ENCODE peak calls at places on chromosomes 13 and 19, in six cellular contexts. G is Peyer's patch, Q is IMR-90, S is upper lobe of left lung, B is body of pancreas, F is suprapubic skin. N is an unnamed sample.

GRCh38 chr13:106532111-106532929 is 3.1 kb downstream of the EFNB2 start:
- DNase-seq in S (no peak), B (no peak), F (no peak), Q (peak; percentile 32), G (peak; percentile 58), N (no peak)

GRCh38 chr19:46000497-46001246 is 5.4 kb downstream of the CCDC61 start:
- DNase-seq in F (no peak), Q (no peak), B (peak; percentile 49), S (peak; percentile 69), G (peak; percentile 83), N (no peak)

GRCh38 chr13:52104624-52105023 is 24.2 kb downstream of the NEK5 start:
- DNase-seq in S (no peak), B (no peak), F (no peak), G (no peak), Q (peak; percentile 7), N (no peak)

GRCh38 chr13:99393791-99394735 is 86.9 kb upstream of the GPR183 start:
- DNase-seq in S (peak; percentile 3), B (no peak), G (no peak), F (no peak), Q (no peak), N (no peak)

GRCh38 chr13:73481877-73482445 is 423.2 kb downstream of the KLF5 start:
- DNase-seq in B (no peak), S (no peak), G (no peak), Q (no peak), F (no peak), N (no peak)

GRCh38 chr13:93700115-93700514 is 473.5 kb downstream of the GPC6 start:
- DNase-seq in G (no peak), B (no peak), Q (peak; percentile 79), F (no peak), S (no peak), N (no peak)

GRCh38 chr19:4923379-4923747 is 14.1 kb downstream of the UHRF1 start:
- DNase-seq in G (no peak), Q (no peak), B (no peak), F (no peak), S (no peak), N (no peak)

GRCh38 chr19:46901701-46902401 is 41.1 kb downstream of the ARHGAP35 start:
- DNase-seq in S (no peak), F (no peak), G (no peak), Q (peak; percentile 37), B (no peak), N (no peak)

GRCh38 chr13:54742984-54743383 is 1714.4 kb downstream of the OLFM4 start:
- DNase-seq in S (no peak), F (no peak), Q (no peak), G (no peak), B (no peak), N (no peak)

GRCh38 chr13:51769455-51770127 is 34.4 kb downstream of the DHRS12 start:
- DNase-seq in Q (no peak), S (peak; percentile 67), G (peak; percentile 48), B (peak; percentile 90), F (peak; percentile 82), N (peak; percentile 86)

GRCh38 chr13:54415753-54416366 is 1387.2 kb downstream of the OLFM4 start:
- DNase-seq in B (no peak), F (no peak), Q (no peak), S (no peak), G (no peak), N (no peak)

GRCh38 chr19:294819-295686 is 3.9 kb upstream of the PLPP2 start:
- DNase-seq in F (no peak), G (peak; percentile 73), S (no peak), B (peak; percentile 55), Q (peak; percentile 12), N (peak; percentile 46)

GRCh38 chr13:101415358-101416174 is 742 bp downstream of the NALCN start:
- DNase-seq in F (no peak), S (no peak), B (no peak), Q (no peak), G (no peak), N (no peak)

GRCh38 chr13:21673592-21674270 is 2.9 kb downstream of the FGF9 start:
- DNase-seq in S (no peak), Q (peak; percentile 36), B (peak; percentile 59), G (peak; percentile 81), F (no peak), N (no peak)

GRCh38 chr13:24491853-24492252 is 20.7 kb downstream of the PARP4 start:
- DNase-seq in Q (no peak), B (no peak), G (no peak), S (no peak), F (no peak), N (no peak)

GRCh38 chr19:15721208-15721607 is 6.6 kb upstream of the OR10H2 start:
- DNase-seq in G (no peak), B (no peak), S (no peak), F (no peak), Q (no peak), N (no peak)

GRCh38 chr19:15717781-15718180 is 10.0 kb upstream of the OR10H2 start:
- DNase-seq in F (no peak), Q (no peak), G (no peak), S (no peak), B (no peak), N (no peak)

GRCh38 chr19:15727724-15728123 is at the start of gene OR10H2:
- DNase-seq in G (no peak), B (no peak), F (no peak), S (no peak), Q (no peak), N (no peak)

GRCh38 chr19:15722956-15723355 is 4.9 kb upstream of the OR10H2 start:
- DNase-seq in F (no peak), B (no peak), Q (no peak), G (no peak), S (no peak), N (no peak)
- H3K27me3 ChIP-seq in F (peaks cover 53% of the 10 kb centered on the region), B (no peaks in the 10 kb centered on the region), Q (no peaks in the 10 kb centered on the region), G (no peaks in the 10 kb centered on the region), S (peaks cover 8% of the 10 kb centered on the region), N (no peaks in the 10 kb centered on the region)

GRCh38 chr13:36298535-36299068 is 988 bp upstream of the CCDC169 start:
- DNase-seq in G (no peak), B (no peak), Q (no peak), S (no peak), F (no peak), N (no peak)

GRCh38 chr13:36293497-36293896 is 4.1 kb downstream of the CCDC169 start:
- DNase-seq in F (no peak), Q (no peak), B (no peak), S (no peak), G (no peak), N (no peak)

GRCh38 chr13:36297259-36297599 is 385 bp downstream of the CCDC169 start:
- DNase-seq in Q (peak; percentile 25), F (no peak), B (no peak), G (no peak), S (no peak), N (no peak)

GRCh38 chr13:36294061-36294460 is 3.6 kb downstream of the CCDC169 start:
- DNase-seq in G (no peak), B (no peak), S (no peak), F (no peak), Q (no peak), N (no peak)

GRCh38 chr13:36297600-36298338 is at the start of gene CCDC169:
- DNase-seq in Q (peak; percentile 51), G (peak; percentile 60), S (peak; percentile 81), B (peak; percentile 68), F (peak; percentile 83), N (peak; percentile 62)
- TF ChIP-seq POLR2A in Q (no peak), G (no peak), S (peak; percentile 17), B (no peak), F (no peak), N (no peak)

GRCh38 chr13:29511980-29512379 is 83.5 kb downstream of the SLC7A1 start:
- DNase-seq in F (peak; percentile 82), G (no peak), B (peak; percentile 2), Q (peak; percentile 56), S (no peak), N (peak; percentile 82)
- H3K4me1 ChIP-seq in F (peaks cover 15% of the 10 kb centered on the region), G (no peaks in the 10 kb centered on the region), B (no peaks in the 10 kb centered on the region), Q (peaks cover 4% of the 10 kb centered on the region), S (no peaks in the 10 kb centered on the region), N (peaks cover 16% of the 10 kb centered on the region)

DNA sequence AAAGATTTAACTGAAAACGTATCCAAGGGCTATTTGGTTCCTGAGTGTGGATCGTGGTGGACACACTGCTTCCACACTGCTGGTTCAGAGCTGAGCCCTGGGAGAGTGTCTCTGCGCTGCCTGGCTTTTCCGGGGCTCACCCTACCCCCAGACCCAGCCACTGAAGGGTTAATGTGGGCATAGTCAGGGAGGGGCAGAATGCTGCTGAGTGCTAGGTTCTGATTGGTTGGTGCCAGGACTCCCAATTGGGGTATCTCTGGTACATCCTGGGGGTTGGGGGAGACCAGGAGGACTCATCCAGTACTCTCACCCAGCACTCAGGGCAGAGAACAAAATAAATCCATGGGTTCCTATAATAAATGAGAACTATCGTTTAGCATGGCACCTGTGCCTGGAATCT is 142.3 kb downstream of the CACNA1A start:
- DNase-seq in G (no peak), S (no peak), F (no peak), Q (no peak), B (no peak), N (no peak)
- H3K27me3 ChIP-seq in G (no peaks in the 10 kb centered on the region), S (no peaks in the 10 kb centered on the region), F (peaks cover 21% of the 10 kb centered on the region), Q (no peaks in the 10 kb centered on the region), B (no peaks in the 10 kb centered on the region), N (no peaks in the 10 kb centered on the region)

DNA sequence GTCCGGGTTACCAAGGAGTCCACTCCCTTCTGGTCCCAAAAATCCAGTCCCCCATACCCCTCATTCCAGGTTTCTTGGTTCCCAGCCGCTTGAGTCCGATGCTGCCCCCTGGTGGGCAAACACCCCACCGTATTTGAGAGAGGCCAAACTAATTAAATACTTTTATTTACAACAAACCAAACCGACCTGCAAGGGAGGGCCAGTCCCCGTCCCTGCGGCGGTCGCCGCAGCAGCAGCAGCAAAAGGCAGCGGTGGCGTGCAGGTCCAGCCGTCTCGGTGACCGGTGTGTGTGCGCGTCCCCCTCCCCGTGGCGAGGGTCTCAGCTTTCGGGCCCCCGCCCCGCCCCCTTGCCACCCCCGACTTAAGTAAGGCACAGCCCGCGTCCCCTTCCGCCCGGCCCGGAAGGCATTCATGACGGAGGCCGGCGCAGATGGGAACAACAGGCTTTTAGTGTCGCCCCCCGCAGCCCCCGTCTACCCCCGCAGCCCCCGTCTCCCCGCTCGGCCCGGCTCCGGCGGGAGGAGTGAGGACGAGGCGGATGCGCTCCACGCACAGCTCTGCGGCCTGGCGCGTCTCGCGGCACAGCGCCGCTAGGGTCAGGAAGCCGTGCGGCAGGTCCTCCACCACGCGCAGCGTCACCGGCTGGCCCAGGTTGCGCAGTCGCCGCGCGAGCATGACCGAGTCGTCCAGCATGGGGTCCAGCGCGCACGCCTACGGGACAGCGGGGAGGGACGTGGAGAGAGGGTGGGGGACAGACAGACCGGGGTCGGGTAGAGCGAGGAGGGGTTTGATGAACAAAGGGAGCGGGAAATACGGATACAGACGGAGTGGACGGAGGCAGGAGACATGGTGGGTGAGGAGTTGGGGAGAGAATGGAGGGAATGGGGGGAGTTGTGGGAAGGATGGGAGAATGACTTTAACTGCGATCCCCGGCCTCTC is 11.5 kb upstream of the CNFN start:
- DNase-seq in B (peak; percentile 82), Q (peak; percentile 73), S (peak; percentile 75), F (peak; percentile 89), G (peak; percentile 83), N (peak; percentile 79)
- TF ChIP-seq POLR2A in B (no peak), Q (no peak), S (peak; percentile 47), F (no peak), G (no peak), N (no peak)